ENCODE peak calls at places on chromosomes 7 and 10, in seven cellular contexts. L is T-helper 9 cell, P is NCI-H1105 treated with DMSO at 0.1 percent for 48 hours, Z is NCI-H524, V is PC-3, I is Daoy, X is OCI-M1. M is an unnamed sample.

GRCh38 chr10:131200856-131201470 is 110.6 kb downstream of the TCERG1L start:
- DNase-seq in P (no peak), I (no peak), V (no peak), Z (no peak), X (no peak), L (no peak), M (no peak)

GRCh38 chr7:85068796-85069195 is 118.1 kb downstream of the SEMA3D start:
- DNase-seq in X (no peak), Z (no peak), I (peak), P (no peak), L (no peak), V (peak), M (no peak)

GRCh38 chr10:115118346-115118745 is 25.2 kb downstream of the ATRNL1 start:
- DNase-seq in V (no peak), I (no peak), L (no peak), P (no peak), X (no peak), Z (no peak), M (no peak)

GRCh38 chr10:72297281-72297967 is 23.7 kb downstream of the DDIT4 start:
- DNase-seq in P (no peak), V (peak), I (peak), X (peak), L (peak), Z (no peak), M (peak)

GRCh38 chr7:135719688-135720087 is 8.3 kb downstream of the SLC13A4 start:
- DNase-seq in V (no peak), I (no peak), X (peak), L (no peak), Z (no peak), P (no peak), M (no peak)

GRCh38 chr7:73828107-73828803 is 2.5 kb upstream of the CLDN4 start:
- DNase-seq in X (peak), V (peak), L (no peak), Z (peak), P (no peak), I (peak), M (no peak)

GRCh38 chr7:130208511-130208910 is 851 bp downstream of the SSMEM1 start:
- DNase-seq in L (no peak), I (no peak), X (no peak), V (no peak), Z (no peak), P (no peak), M (no peak)

GRCh38 chr7:131606346-131607290 is 50.2 kb upstream of the PODXL start:
- DNase-seq in L (no peak), X (peak), P (no peak), I (no peak), V (peak), Z (no peak), M (no peak)

GRCh38 chr10:6044060-6044459 is 18.1 kb downstream of the IL2RA start:
- DNase-seq in V (no peak), P (no peak), Z (no peak), X (no peak), I (no peak), L (no peak), M (no peak)